ENCODE peak calls at places on chromosome 3, in seven cellular contexts. One of them, this sample, is unnamed.

GRCh38 chr3:192409838-192410683 is 317.3 kb downstream of the FGF12 start:
- DNase-seq in heart left ventricle: peak
- DNase-seq in H54: peak
- DNase-seq in IMR-90: no peak
- DNase-seq in GM12891: peak
- DNase-seq in lower leg skin: no peak
- DNase-seq in A549: peak
- DNase-seq in this sample: no peak

GRCh38 chr3:129567176-129567705 is 24.3 kb downstream of the H1-8 start:
- DNase-seq in heart left ventricle: no peak
- DNase-seq in IMR-90: no peak
- DNase-seq in lower leg skin: no peak
- DNase-seq in A549: no peak
- DNase-seq in GM12891: no peak
- DNase-seq in H54: no peak
- DNase-seq in this sample: no peak

GRCh38 chr3:54870423-54870822 is 57.4 kb downstream of the LRTM1 start:
- DNase-seq in GM12891: no peak
- DNase-seq in heart left ventricle: no peak
- DNase-seq in H54: peak
- DNase-seq in IMR-90: peak
- DNase-seq in lower leg skin: no peak
- DNase-seq in A549: peak
- DNase-seq in this sample: no peak

GRCh38 chr3:62607287-62608029 is 234.1 kb upstream of the FEZF2 start:
- DNase-seq in GM12891: no peak
- DNase-seq in A549: no peak
- DNase-seq in H54: no peak
- DNase-seq in lower leg skin: no peak
- DNase-seq in heart left ventricle: peak
- DNase-seq in IMR-90: peak
- DNase-seq in this sample: no peak

GRCh38 chr3:76010252-76010651 is 224.9 kb upstream of the ZNF717 start:
- DNase-seq in heart left ventricle: no peak
- DNase-seq in GM12891: no peak
- DNase-seq in A549: no peak
- DNase-seq in IMR-90: no peak
- DNase-seq in lower leg skin: no peak
- DNase-seq in H54: no peak
- DNase-seq in this sample: no peak

GRCh38 chr3:191783039-191783438 is 322.1 kb downstream of the PYDC2 start:
- DNase-seq in GM12891: no peak
- DNase-seq in lower leg skin: no peak
- DNase-seq in H54: no peak
- DNase-seq in A549: no peak
- DNase-seq in IMR-90: no peak
- DNase-seq in heart left ventricle: no peak
- DNase-seq in this sample: no peak

GRCh38 chr3:32781211-32781968 is 36.4 kb upstream of the TRIM71 start:
- DNase-seq in IMR-90: peak
- DNase-seq in heart left ventricle: peak
- DNase-seq in GM12891: peak
- DNase-seq in H54: peak
- DNase-seq in lower leg skin: peak
- DNase-seq in A549: peak
- DNase-seq in this sample: peak

GRCh38 chr3:111715911-111716523 is 120.9 kb upstream of the ZBED2 start:
- DNase-seq in GM12891: no peak
- DNase-seq in H54: no peak
- DNase-seq in IMR-90: peak
- DNase-seq in lower leg skin: no peak
- DNase-seq in A549: peak
- DNase-seq in heart left ventricle: peak
- DNase-seq in this sample: no peak

GRCh38 chr3:114121996-114122709 is 56.7 kb downstream of the DRD3 start:
- DNase-seq in H54: peak
- DNase-seq in GM12891: no peak
- DNase-seq in A549: no peak
- DNase-seq in IMR-90: peak
- DNase-seq in lower leg skin: no peak
- DNase-seq in heart left ventricle: peak
- DNase-seq in this sample: no peak

GRCh38 chr3:130692455-130692854 is 54.2 kb downstream of the PIK3R4 start:
- DNase-seq in heart left ventricle: no peak
- DNase-seq in IMR-90: peak
- DNase-seq in A549: no peak
- DNase-seq in H54: no peak
- DNase-seq in GM12891: no peak
- DNase-seq in lower leg skin: no peak
- DNase-seq in this sample: no peak

GRCh38 chr3:135891121-135891520 is 74.4 kb upstream of the PPP2R3A start:
- DNase-seq in H54: no peak
- DNase-seq in heart left ventricle: no peak
- DNase-seq in IMR-90: no peak
- DNase-seq in A549: no peak
- DNase-seq in lower leg skin: no peak
- DNase-seq in GM12891: no peak
- DNase-seq in this sample: no peak

GRCh38 chr3:141052570-141053069 is 1.5 kb downstream of the SPSB4 start:
- DNase-seq in lower leg skin: no peak
- DNase-seq in GM12891: no peak
- DNase-seq in A549: no peak
- DNase-seq in IMR-90: no peak
- DNase-seq in heart left ventricle: peak
- DNase-seq in H54: no peak
- DNase-seq in this sample: no peak

GRCh38 chr3:114058646-114059045 is 2.1 kb downstream of the QTRT2 start:
- DNase-seq in H54: no peak
- DNase-seq in heart left ventricle: no peak
- DNase-seq in GM12891: no peak
- DNase-seq in A549: no peak
- DNase-seq in IMR-90: peak
- DNase-seq in lower leg skin: no peak
- DNase-seq in this sample: no peak

GRCh38 chr3:58434990-58435389 is 1.4 kb upstream of the PDHB start:
- DNase-seq in H54: peak
- DNase-seq in lower leg skin: no peak
- DNase-seq in A549: no peak
- DNase-seq in IMR-90: peak
- DNase-seq in heart left ventricle: no peak
- DNase-seq in GM12891: no peak
- DNase-seq in this sample: no peak

GRCh38 chr3:42507252-42507651 is 4.8 kb downstream of the VIPR1 start:
- DNase-seq in H54: no peak
- DNase-seq in IMR-90: no peak
- DNase-seq in lower leg skin: peak
- DNase-seq in GM12891: no peak
- DNase-seq in A549: no peak
- DNase-seq in heart left ventricle: peak
- DNase-seq in this sample: no peak

GRCh38 chr3:177810162-177810623 is 612.9 kb upstream of the TBL1XR1 start:
- DNase-seq in GM12891: no peak
- DNase-seq in H54: no peak
- DNase-seq in heart left ventricle: no peak
- DNase-seq in IMR-90: peak
- DNase-seq in A549: peak
- DNase-seq in lower leg skin: no peak
- DNase-seq in this sample: no peak

GRCh38 chr3:57948080-57948671 is 60.0 kb upstream of the FLNB start:
- DNase-seq in heart left ventricle: no peak
- DNase-seq in lower leg skin: peak
- DNase-seq in A549: no peak
- DNase-seq in H54: no peak
- DNase-seq in IMR-90: no peak
- DNase-seq in GM12891: no peak
- DNase-seq in this sample: no peak

GRCh38 chr3:152113413-152113812 is 155.3 kb upstream of the MBNL1 start:
- DNase-seq in A549: no peak
- DNase-seq in heart left ventricle: no peak
- DNase-seq in H54: no peak
- DNase-seq in GM12891: no peak
- DNase-seq in lower leg skin: no peak
- DNase-seq in IMR-90: peak
- DNase-seq in this sample: no peak

GRCh38 chr3:84487296-84487695 is 471.5 kb upstream of the CADM2 start:
- DNase-seq in H54: no peak
- DNase-seq in A549: no peak
- DNase-seq in GM12891: no peak
- DNase-seq in heart left ventricle: no peak
- DNase-seq in lower leg skin: no peak
- DNase-seq in IMR-90: no peak
- DNase-seq in this sample: no peak

GRCh38 chr3:183116051-183116614 is 16.8 kb upstream of the MCCC1 start:
- DNase-seq in GM12891: peak
- DNase-seq in IMR-90: no peak
- DNase-seq in heart left ventricle: no peak
- DNase-seq in H54: peak
- DNase-seq in A549: peak
- DNase-seq in lower leg skin: no peak
- DNase-seq in this sample: peak

GRCh38 chr3:39166932-39167532 is 13.6 kb upstream of the CSRNP1 start:
- DNase-seq in IMR-90: peak
- DNase-seq in heart left ventricle: no peak
- DNase-seq in H54: no peak
- DNase-seq in A549: no peak
- DNase-seq in GM12891: no peak
- DNase-seq in lower leg skin: peak
- DNase-seq in this sample: no peak
- TF ChIP-seq POLR2A in IMR-90: no peak
- TF ChIP-seq POLR2A in heart left ventricle: no peak
- TF ChIP-seq POLR2A in H54: no peak
- TF ChIP-seq POLR2A in A549: no peak
- TF ChIP-seq POLR2A in GM12891: no peak
- TF ChIP-seq POLR2A in lower leg skin: no peak
- TF ChIP-seq POLR2A in this sample: no peak

DNA sequence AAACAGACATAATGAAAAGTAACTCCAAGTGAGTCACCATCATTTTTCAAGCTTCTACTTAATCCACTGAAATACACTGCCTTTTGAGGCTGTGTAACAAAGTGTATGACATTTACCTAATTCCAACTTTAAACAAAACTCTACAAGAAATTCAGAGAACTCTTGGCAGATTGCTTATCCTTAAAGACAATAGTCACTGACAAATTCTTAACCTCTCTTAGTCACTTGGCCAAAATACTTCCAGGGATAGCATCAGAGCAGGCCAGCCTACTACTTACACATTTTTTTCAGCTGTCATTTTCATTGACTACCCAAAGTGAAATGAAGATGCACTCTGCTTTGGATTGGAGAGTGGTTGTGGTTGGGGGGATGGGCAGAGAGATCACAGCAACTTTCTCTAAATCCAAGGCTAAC is 3.6 kb downstream of the WWTR1 start:
- DNase-seq in heart left ventricle: no peak
- DNase-seq in GM12891: no peak
- DNase-seq in H54: no peak
- DNase-seq in A549: no peak
- DNase-seq in lower leg skin: no peak
- DNase-seq in IMR-90: peak
- DNase-seq in this sample: no peak
- TF ChIP-seq POLR2A in heart left ventricle: no peak
- TF ChIP-seq POLR2A in GM12891: no peak
- TF ChIP-seq POLR2A in H54: no peak
- TF ChIP-seq POLR2A in A549: no peak
- TF ChIP-seq POLR2A in lower leg skin: no peak
- TF ChIP-seq POLR2A in IMR-90: no peak
- TF ChIP-seq POLR2A in this sample: no peak

DNA sequence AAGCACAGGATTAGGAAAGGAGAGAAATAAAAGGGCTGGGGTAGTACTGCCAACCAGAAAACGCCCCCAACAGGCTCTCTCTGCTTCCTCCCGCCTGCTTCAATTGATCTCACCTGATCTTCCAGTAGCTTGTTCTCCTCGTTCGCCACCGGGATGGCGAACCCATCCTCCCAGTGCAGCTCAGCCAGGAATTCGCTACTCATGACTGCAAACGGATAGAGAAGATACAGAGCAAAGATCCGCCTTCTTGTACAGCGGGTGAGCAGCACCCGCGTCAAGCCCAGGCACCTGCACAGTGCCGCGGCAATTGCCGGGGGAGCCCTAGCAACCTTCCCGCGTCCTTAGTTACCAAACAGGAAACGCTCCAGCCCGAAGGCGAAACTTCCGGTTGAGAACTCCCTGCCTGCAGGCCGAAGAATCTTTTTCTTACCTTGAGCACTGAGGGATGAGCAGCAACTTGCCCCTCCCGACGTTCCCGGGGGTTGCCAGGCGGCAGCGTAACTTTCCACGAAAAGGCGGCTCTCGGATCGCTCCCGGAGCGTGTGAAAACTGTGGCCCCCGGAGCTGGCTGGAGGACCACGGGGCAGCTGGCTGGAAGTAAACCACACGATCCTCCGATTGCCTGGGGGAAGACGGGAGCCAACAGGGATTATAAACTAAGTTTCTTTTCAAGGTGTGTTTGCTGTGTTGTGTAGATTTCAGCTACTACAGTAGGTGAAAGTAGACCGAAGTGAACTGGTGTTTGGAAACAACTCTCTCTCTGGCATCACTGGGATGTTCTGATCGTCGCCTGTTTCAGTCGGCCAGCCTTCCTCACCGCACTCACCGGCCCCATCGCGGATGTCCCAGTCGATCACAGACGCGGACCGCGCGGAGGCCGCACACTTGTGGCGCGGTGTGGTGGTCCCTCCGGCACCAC is at the start of gene CCDC39:
- DNase-seq in IMR-90: peak
- DNase-seq in A549: peak
- DNase-seq in GM12891: peak
- DNase-seq in heart left ventricle: peak
- DNase-seq in H54: peak
- DNase-seq in lower leg skin: no peak
- DNase-seq in this sample: peak
- TF ChIP-seq POLR2A in IMR-90: no peak
- TF ChIP-seq POLR2A in A549: no peak
- TF ChIP-seq POLR2A in GM12891: no peak
- TF ChIP-seq POLR2A in heart left ventricle: no peak
- TF ChIP-seq POLR2A in H54: no peak
- TF ChIP-seq POLR2A in lower leg skin: no peak
- TF ChIP-seq POLR2A in this sample: no peak

GRCh38 chr3:170802164-170803151 is 67.5 kb downstream of the RPL22L1 start:
- DNase-seq in A549: no peak
- DNase-seq in GM12891: no peak
- DNase-seq in heart left ventricle: no peak
- DNase-seq in lower leg skin: no peak
- DNase-seq in H54: peak
- DNase-seq in IMR-90: peak
- DNase-seq in this sample: no peak
- TF ChIP-seq POLR2A in A549: no peak
- TF ChIP-seq POLR2A in GM12891: no peak
- TF ChIP-seq POLR2A in heart left ventricle: no peak
- TF ChIP-seq POLR2A in lower leg skin: no peak
- TF ChIP-seq POLR2A in H54: no peak
- TF ChIP-seq POLR2A in IMR-90: no peak
- TF ChIP-seq POLR2A in this sample: no peak

GRCh38 chr3:195020185-195020584 is 250.8 kb downstream of the XXYLT1 start:
- DNase-seq in IMR-90: no peak
- DNase-seq in A549: no peak
- DNase-seq in GM12891: no peak
- DNase-seq in lower leg skin: peak
- DNase-seq in heart left ventricle: no peak
- DNase-seq in H54: no peak
- DNase-seq in this sample: no peak
- TF ChIP-seq POLR2A in IMR-90: no peak
- TF ChIP-seq POLR2A in A549: no peak
- TF ChIP-seq POLR2A in GM12891: no peak
- TF ChIP-seq POLR2A in lower leg skin: no peak
- TF ChIP-seq POLR2A in heart left ventricle: no peak
- TF ChIP-seq POLR2A in H54: no peak
- TF ChIP-seq POLR2A in this sample: no peak

GRCh38 chr3:49025793-49026520 is 3.2 kb downstream of the IMPDH2 start:
- DNase-seq in heart left ventricle: no peak
- DNase-seq in lower leg skin: no peak
- DNase-seq in A549: no peak
- DNase-seq in GM12891: no peak
- DNase-seq in H54: no peak
- DNase-seq in IMR-90: no peak
- DNase-seq in this sample: no peak
- TF ChIP-seq POLR2A in heart left ventricle: no peak
- TF ChIP-seq POLR2A in lower leg skin: no peak
- TF ChIP-seq POLR2A in A549: no peak
- TF ChIP-seq POLR2A in GM12891: no peak
- TF ChIP-seq POLR2A in H54: no peak
- TF ChIP-seq POLR2A in IMR-90: no peak
- TF ChIP-seq POLR2A in this sample: peak